ENCODE peak calls at places on chromosome 16, in ten cellular contexts. T is GM04504; P is body of pancreas; E is HEK293T; Z is stimulated activated CD4-positive, alpha-beta T cell treated with anti-CD3 and anti-CD28 coated beads, Interleukin-4, amount 100 ng/mL, for 1 hour; C is ELR; H is cerebellar nuclear complex; J is HT1080; A is caudate nucleus; N is amniotic epithelial cell. X is an unnamed sample.

GRCh38 chr16:27439273-27440018 is 37.5 kb downstream of the IL21R start:
- DNase-seq in T (no peak), P (no peak), E (no peak), Z (no peak), C (no peak), H (no peak), J (no peak), A (no peak), N (no peak), X (no peak)

GRCh38 chr16:78213751-78214150 is 114.3 kb downstream of the WWOX start:
- DNase-seq in T (no peak), P (no peak), E (no peak), Z (no peak), C (no peak), H (no peak), J (no peak), A (no peak), N (no peak), X (no peak)

GRCh38 chr16:89107209-89107582 is 13.5 kb downstream of the ACSF3 start:
- DNase-seq in T (no peak), P (no peak), E (no peak), Z (no peak), C (no peak), H (no peak), J (no peak), A (no peak), N (no peak), X (no peak)

GRCh38 chr16:87068316-87068715 is 248.9 kb downstream of the C16orf95 start:
- DNase-seq in T (no peak), P (no peak), E (no peak), Z (no peak), C (no peak), H (no peak), J (no peak), A (no peak), N (no peak), X (no peak)

GRCh38 chr16:85227924-85228462 is 115.7 kb upstream of the CIBAR2 start:
- DNase-seq in T (no peak), P (no peak), E (peak; percentile 72), Z (no peak), C (peak; percentile 60), H (no peak), J (no peak), A (peak; percentile 26), N (peak; percentile 61), X (no peak)

GRCh38 chr16:24848065-24848464 is 2.3 kb downstream of the SLC5A11 start:
- DNase-seq in T (peak; percentile 24), P (no peak), E (no peak), Z (no peak), C (peak; percentile 89), H (no peak), J (peak; percentile 88), A (no peak), N (peak; percentile 75), X (no peak)

GRCh38 chr16:22029632-22030031 is 21.7 kb downstream of the MOSMO start:
- DNase-seq in T (no peak), P (peak; percentile 18), E (no peak), Z (no peak), C (no peak), H (no peak), J (no peak), A (no peak), N (peak; percentile 25), X (no peak)

GRCh38 chr16:30628628-30629342 is 18.6 kb upstream of the ZNF689 start:
- DNase-seq in T (peak; percentile 40), P (peak; percentile 89), E (peak; percentile 90), Z (peak; percentile 92), C (peak; percentile 84), H (no peak), J (peak; percentile 65), A (peak; percentile 44), N (peak; percentile 62), X (no peak)

X was measured in vagina.